ENCODE peak calls at places on chromosome X, in ten cellular contexts. L is AG20443; U is activated naive CD4-positive, alpha-beta T cell treated with Interleukin-2 at 50 U/mL for 16 hours; P is NCI-H2171 treated with DMSO at 0.1 percent for 48 hours; K is AG09309; T is RWPE1; S is stimulated activated CD4-positive, alpha-beta T cell treated with anti-CD3 and anti-CD28 coated beads, Interleukin-12 subunit alpha, Interleukin-12 subunit beta, amount 100 ng/mL, for 24 hours; G is thoracic aorta; Q is stimulated activated CD8-positive, alpha-beta memory T cell treated with anti-CD3 and anti-CD28 coated beads, Interleukin-12 subunit alpha, Interleukin-12 subunit beta, amount 100 ng/mL, for 1 hour; O is erythroblast. C is an unnamed sample.
A peak's percentile ranks its signal among the peaks of the same experiment; 100 is the strongest.

GRCh38 chrX:148940411-148940996 is 440.1 kb downstream of the AFF2 start:
- DNase-seq in L (no peak), U (no peak), P (no peak), K (no peak), T (no peak), S (no peak), G (no peak), Q (no peak), O (no peak), C (no peak)

GRCh38 chrX:78321809-78322208 is 5.6 kb downstream of the CYSLTR1 start:
- DNase-seq in L (no peak), U (peak; percentile 14), P (no peak), K (no peak), T (no peak), S (no peak), G (no peak), Q (peak; percentile 9), O (no peak), C (no peak)

GRCh38 chrX:22300130-22300529 is 27.4 kb downstream of the CBLL2 start:
- DNase-seq in L (peak; percentile 54), U (no peak), P (peak; percentile 62), K (peak; percentile 56), T (peak; percentile 39), S (no peak), G (no peak), Q (no peak), O (no peak), C (no peak)

GRCh38 chrX:124529786-124530185 is 183.4 kb downstream of the SH2D1A start:
- DNase-seq in L (no peak), U (no peak), P (no peak), K (no peak), T (no peak), S (no peak), G (no peak), Q (no peak), O (no peak), C (no peak)

GRCh38 chrX:71128166-71128833 is 9.9 kb downstream of the MED12 start:
- DNase-seq in L (no peak), U (no peak), P (no peak), K (no peak), T (no peak), S (no peak), G (no peak), Q (no peak), O (no peak), C (peak; percentile 45)

GRCh38 chrX:15856580-15856979 is 2.0 kb upstream of the AP1S2 start:
- DNase-seq in L (no peak), U (no peak), P (no peak), K (no peak), T (no peak), S (no peak), G (no peak), Q (no peak), O (no peak), C (no peak)

GRCh38 chrX:67726028-67726427 is 182.2 kb downstream of the AR start:
- DNase-seq in L (no peak), U (no peak), P (no peak), K (no peak), T (no peak), S (no peak), G (no peak), Q (no peak), O (no peak), C (no peak)

GRCh38 chrX:14616876-14617275 is 87.5 kb downstream of the GLRA2 start:
- DNase-seq in L (peak; percentile 56), U (no peak), P (no peak), K (peak; percentile 17), T (no peak), S (no peak), G (no peak), Q (no peak), O (no peak), C (no peak)

GRCh38 chrX:138638996-138639395 is 72.5 kb downstream of the FGF13 start:
- DNase-seq in L (peak; percentile 8), U (no peak), P (no peak), K (no peak), T (no peak), S (no peak), G (no peak), Q (no peak), O (no peak), C (no peak)

GRCh38 chrX:40080896-40081678 is 16.7 kb downstream of the BCOR start:
- DNase-seq in L (no peak), U (no peak), P (no peak), K (no peak), T (no peak), S (no peak), G (no peak), Q (no peak), O (peak; percentile 0), C (no peak)

GRCh38 chrX:108001218-108001814 is 19.1 kb upstream of the TEX13B start:
- DNase-seq in L (peak; percentile 24), U (peak; percentile 3), P (peak; percentile 78), K (peak; percentile 16), T (no peak), S (no peak), G (no peak), Q (no peak), O (peak; percentile 22), C (no peak)

GRCh38 chrX:123084797-123085196 is 99.3 kb upstream of the GRIA3 start:
- DNase-seq in L (peak; percentile 50), U (no peak), P (no peak), K (peak; percentile 50), T (no peak), S (no peak), G (no peak), Q (no peak), O (no peak), C (no peak)

GRCh38 chrX:153933751-153934472 is 925 bp downstream of the NAA10 start:
- DNase-seq in L (peak; percentile 27), U (no peak), P (no peak), K (no peak), T (no peak), S (no peak), G (no peak), Q (no peak), O (no peak), C (no peak)

GRCh38 chrX:138709886-138710285 is 1.6 kb downstream of the FGF13 start:
- DNase-seq in L (no peak), U (no peak), P (no peak), K (no peak), T (no peak), S (no peak), G (no peak), Q (no peak), O (no peak), C (no peak)

GRCh38 chrX:21166302-21166982 is 207.8 kb upstream of the CNKSR2 start:
- DNase-seq in L (peak; percentile 14), U (no peak), P (no peak), K (no peak), T (no peak), S (no peak), G (no peak), Q (no peak), O (no peak), C (peak; percentile 19)

GRCh38 chrX:103663921-103664320 is 22.6 kb downstream of the MORF4L2 start:
- DNase-seq in L (no peak), U (no peak), P (no peak), K (no peak), T (no peak), S (no peak), G (no peak), Q (no peak), O (no peak), C (no peak)

GRCh38 chrX:16807548-16807947 is 21.3 kb downstream of the TXLNG start:
- DNase-seq in L (peak; percentile 58), U (no peak), P (no peak), K (no peak), T (no peak), S (no peak), G (no peak), Q (no peak), O (peak; percentile 12), C (no peak)

GRCh38 chrX:4182010-4182806 is 468.8 kb upstream of the PRKX start:
- DNase-seq in L (no peak), U (no peak), P (no peak), K (no peak), T (no peak), S (no peak), G (no peak), Q (no peak), O (no peak), C (no peak)

GRCh38 chrX:24149346-24150050 is at the start of gene ZFX:
- DNase-seq in L (peak; percentile 40), U (peak; percentile 63), P (peak; percentile 32), K (no peak), T (no peak), S (peak; percentile 40), G (no peak), Q (peak; percentile 15), O (peak; percentile 75), C (peak; percentile 60)

GRCh38 chrX:34631826-34632225 is 25.3 kb downstream of the TMEM47 start:
- DNase-seq in L (no peak), U (no peak), P (no peak), K (no peak), T (no peak), S (no peak), G (no peak), Q (no peak), O (no peak), C (no peak)

GRCh38 chrX:83916525-83916924 is 55.6 kb downstream of the CYLC1 start:
- DNase-seq in L (peak; percentile 14), U (no peak), P (peak; percentile 12), K (no peak), T (no peak), S (no peak), G (no peak), Q (no peak), O (no peak), C (peak; percentile 0)

GRCh38 chrX:125742811-125743210 is 423.1 kb downstream of the TEX13C start:
- DNase-seq in L (no peak), U (no peak), P (no peak), K (no peak), T (no peak), S (no peak), G (no peak), Q (no peak), O (no peak), C (no peak)

GRCh38 chrX:49912086-49912485 is 10.3 kb upstream of the CLCN5 start:
- DNase-seq in L (no peak), U (no peak), P (no peak), K (no peak), T (no peak), S (no peak), G (no peak), Q (no peak), O (no peak), C (no peak)

GRCh38 chrX:68837119-68837518 is 8.3 kb downstream of the EFNB1 start:
- DNase-seq in L (no peak), U (no peak), P (no peak), K (no peak), T (no peak), S (no peak), G (no peak), Q (no peak), O (no peak), C (no peak)

GRCh38 chrX:85052207-85052606 is 48.5 kb downstream of the APOOL start:
- DNase-seq in L (no peak), U (no peak), P (no peak), K (no peak), T (peak; percentile 0), S (no peak), G (no peak), Q (no peak), O (no peak), C (no peak)

GRCh38 chrX:79176028-79176427 is 31.5 kb downstream of the GPR174 start:
- DNase-seq in L (no peak), U (no peak), P (no peak), K (no peak), T (no peak), S (no peak), G (no peak), Q (no peak), O (no peak), C (no peak)

C was measured in Caki2.